ENCODE peak calls at places on chromosomes 6 and 20, in five cellular contexts. J is GM12865, V is progenitor cell of endocrine pancreas, H is stomach, A is thoracic aorta. R is an unnamed sample.

GRCh38 chr20:409697-410559 is 1.8 kb downstream of the RBCK1 start:
- DNase-seq in J (peak), V (no peak), H (no peak), A (no peak), R (no peak)

GRCh38 chr6:38067263-38067980 is 247.9 kb downstream of the ZFAND3 start:
- DNase-seq in J (no peak), V (no peak), H (no peak), A (no peak), R (no peak)

GRCh38 chr6:37554480-37554819 is 54.8 kb upstream of the CCDC167 start:
- DNase-seq in J (peak), V (no peak), H (no peak), A (no peak), R (no peak)

GRCh38 chr20:34083137-34083536 is 28.9 kb downstream of the EIF2S2 start:
- DNase-seq in J (no peak), V (no peak), H (peak), A (peak), R (no peak)

GRCh38 chr6:33694401-33694931 is 17.0 kb downstream of the UQCC2 start:
- DNase-seq in J (no peak), V (no peak), H (no peak), A (no peak), R (no peak)

GRCh38 chr6:77366798-77367197 is 96.5 kb downstream of the HTR1B start:
- DNase-seq in J (no peak), V (no peak), H (no peak), A (no peak), R (no peak)

GRCh38 chr6:84516151-84516550 is 248.2 kb downstream of the TBX18 start:
- DNase-seq in J (no peak), V (no peak), H (no peak), A (no peak), R (no peak)

GRCh38 chr6:14772188-14772587 is 473.7 kb upstream of the JARID2 start:
- DNase-seq in J (no peak), V (no peak), H (no peak), A (no peak), R (no peak)

GRCh38 chr6:45483021-45483420 is 105.3 kb upstream of the SUPT3H start:
- DNase-seq in J (no peak), V (no peak), H (no peak), A (no peak), R (no peak)

GRCh38 chr6:158645064-158646022 is 800 bp upstream of the DYNLT1 start:
- DNase-seq in J (no peak), V (no peak), H (peak), A (no peak), R (no peak)

GRCh38 chr20:51516855-51517254 is 25.7 kb downstream of the NFATC2 start:
- DNase-seq in J (no peak), V (no peak), H (no peak), A (no peak), R (no peak)

GRCh38 chr6:3251462-3252314 is 7.1 kb upstream of the PSMG4 start:
- DNase-seq in J (peak), V (peak), H (peak), A (no peak), R (peak)

GRCh38 chr6:28863607-28864320 is 60.0 kb downstream of the TRIM27 start:
- DNase-seq in J (peak), V (peak), H (peak), A (peak), R (peak)

GRCh38 chr6:139846538-139847321 is 472.3 kb upstream of the CITED2 start:
- DNase-seq in J (no peak), V (no peak), H (no peak), A (no peak), R (no peak)

GRCh38 chr6:118083711-118084110 is 176.6 kb downstream of the SLC35F1 start:
- DNase-seq in J (no peak), V (no peak), H (no peak), A (no peak), R (no peak)

GRCh38 chr6:119129968-119130484 is 51.6 kb upstream of the FAM184A start:
- DNase-seq in J (no peak), V (no peak), H (no peak), A (no peak), R (no peak)

GRCh38 chr6:56335733-56336132 is 88.4 kb upstream of the COL21A1 start:
- DNase-seq in J (no peak), V (no peak), H (no peak), A (no peak), R (no peak)

GRCh38 chr6:36024154-36024760 is at the start of gene SLC26A8:
- DNase-seq in J (no peak), V (peak), H (no peak), A (no peak), R (no peak)

GRCh38 chr20:23199356-23199755 is 113.2 kb upstream of the CD93 start:
- DNase-seq in J (no peak), V (no peak), H (no peak), A (no peak), R (no peak)

GRCh38 chr20:23200413-23200812 is 114.3 kb upstream of the CD93 start:
- DNase-seq in J (peak), V (no peak), H (no peak), A (no peak), R (no peak)

GRCh38 chr20:23201658-23202057 is 115.5 kb upstream of the CD93 start:
- DNase-seq in J (no peak), V (no peak), H (no peak), A (no peak), R (no peak)

GRCh38 chr20:23198815-23199214 is 112.7 kb upstream of the CD93 start:
- DNase-seq in J (no peak), V (no peak), H (no peak), A (no peak), R (no peak)

GRCh38 chr20:23200914-23201313 is 114.8 kb upstream of the CD93 start:
- DNase-seq in J (peak), V (peak), H (peak), A (no peak), R (peak)
- TF ChIP-seq CTCF in J (peak), V (peak), H (peak), A (no peak), R (peak)

GRCh38 chr6:42230320-42231034 is 12.8 kb upstream of the MRPS10 start:
- DNase-seq in J (no peak), V (no peak), H (no peak), A (no peak), R (no peak)
- TF ChIP-seq CTCF in J (peak), V (peak), H (no peak), A (no peak), R (peak)

GRCh38 chr6:122871079-122871478 is 82.0 kb downstream of the SMPDL3A start:
- DNase-seq in J (no peak), V (no peak), H (no peak), A (no peak), R (no peak)
- TF ChIP-seq CTCF in J (no peak), V (no peak), H (no peak), A (no peak), R (no peak)

DNA sequence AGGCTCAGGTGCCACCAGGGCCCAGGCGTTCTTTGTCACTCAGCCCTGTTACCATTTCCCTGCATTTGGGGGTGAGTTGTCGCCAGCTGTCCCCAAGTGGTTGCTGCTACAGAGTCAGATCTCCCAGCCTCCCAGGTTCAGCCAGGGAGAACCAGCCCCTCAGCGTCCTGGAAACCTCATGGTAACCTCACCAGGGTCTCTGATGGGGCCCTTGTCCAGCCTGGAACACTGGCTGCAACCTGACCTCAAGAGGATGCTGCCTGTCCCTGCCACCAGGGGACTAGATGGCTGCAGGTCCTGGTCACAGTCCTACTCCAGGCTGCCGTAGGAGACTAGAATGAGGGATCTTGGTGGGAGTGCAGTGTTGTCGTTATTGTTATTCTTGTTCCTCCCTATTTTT is 228.3 kb upstream of the PDE10A start:
- DNase-seq in J (no peak), V (no peak), H (no peak), A (no peak), R (no peak)
- TF ChIP-seq CTCF in J (no peak), V (peak), H (no peak), A (no peak), R (no peak)

DNA sequence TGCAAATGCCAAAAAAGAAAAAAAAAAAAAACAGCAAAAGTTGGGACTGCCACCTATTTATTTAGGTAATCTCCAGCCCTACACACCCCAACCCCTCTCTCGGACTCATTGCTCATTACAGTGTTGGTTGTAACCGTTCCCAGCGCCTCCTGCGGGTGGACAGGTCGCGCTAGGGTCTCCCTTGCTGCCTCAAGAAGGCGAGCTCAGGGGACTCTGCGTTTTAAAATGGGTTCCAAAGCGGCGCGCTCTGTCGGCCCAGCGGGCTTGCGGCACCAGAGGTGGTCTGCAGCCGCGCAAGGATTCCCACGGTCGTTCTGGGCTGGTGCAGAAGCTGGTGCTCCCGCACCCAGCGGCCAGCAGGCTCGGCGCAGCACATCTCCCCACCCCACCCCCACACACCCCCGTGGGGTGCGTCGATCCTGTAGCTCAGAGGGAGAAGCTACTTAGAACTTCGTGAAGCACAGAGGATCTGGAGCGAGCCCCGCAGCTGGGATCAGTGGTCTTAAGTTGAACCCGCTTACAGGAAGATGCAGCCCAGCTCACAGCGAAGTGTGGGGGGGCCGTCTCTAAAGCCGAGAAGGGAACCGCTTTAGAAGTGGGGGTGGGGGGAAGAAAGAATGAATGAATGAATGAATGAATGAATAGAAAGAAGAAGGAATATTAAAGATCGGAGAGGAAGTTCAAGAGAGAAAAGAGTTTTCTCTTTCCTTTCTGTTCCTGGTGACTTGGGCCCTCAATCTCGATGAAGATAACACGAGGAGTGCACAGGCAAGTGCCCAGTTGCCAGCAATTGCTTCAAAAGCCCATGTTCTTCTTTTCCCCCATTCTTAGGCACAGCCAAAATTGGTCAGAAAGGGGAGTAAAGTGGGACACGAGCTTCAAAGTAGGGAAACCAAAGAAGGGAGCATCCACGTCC is 766 bp downstream of the TFAP2A start:
- DNase-seq in J (no peak), V (no peak), H (no peak), A (no peak), R (no peak)
- TF ChIP-seq CTCF in J (peak), V (peak), H (no peak), A (no peak), R (no peak)

GRCh38 chr6:17093692-17094091 is 8.2 kb upstream of the STMND1 start:
- DNase-seq in J (peak), V (no peak), H (no peak), A (no peak), R (no peak)
- TF ChIP-seq CTCF in J (peak), V (peak), H (no peak), A (no peak), R (peak)

GRCh38 chr6:88402909-88403308 is 236.8 kb upstream of the CNR1 start:
- DNase-seq in J (no peak), V (no peak), H (no peak), A (no peak), R (no peak)

DNA sequence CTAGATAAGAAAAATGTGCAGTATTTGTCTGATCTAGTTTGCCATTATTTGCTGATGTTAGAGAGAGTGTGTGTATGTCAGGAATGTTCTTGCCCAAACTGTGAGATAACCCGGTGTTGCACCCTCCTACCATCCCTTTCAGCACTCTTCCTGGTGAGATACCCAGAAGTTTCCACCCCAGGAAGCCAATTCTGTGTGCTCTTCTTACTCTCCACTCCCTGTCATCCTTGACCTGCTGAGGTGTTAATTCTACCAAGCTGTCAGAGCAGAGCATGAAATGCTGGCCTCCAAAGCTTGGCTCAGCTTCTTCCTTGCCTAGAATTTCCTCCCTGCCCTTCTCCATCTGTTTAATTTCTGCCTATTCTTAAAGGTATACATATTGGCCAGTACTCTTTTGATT is 237.3 kb upstream of the CNR1 start:
- DNase-seq in J (no peak), V (no peak), H (no peak), A (no peak), R (no peak)
- TF ChIP-seq CTCF in J (no peak), V (no peak), H (no peak), A (no peak), R (no peak)

DNA sequence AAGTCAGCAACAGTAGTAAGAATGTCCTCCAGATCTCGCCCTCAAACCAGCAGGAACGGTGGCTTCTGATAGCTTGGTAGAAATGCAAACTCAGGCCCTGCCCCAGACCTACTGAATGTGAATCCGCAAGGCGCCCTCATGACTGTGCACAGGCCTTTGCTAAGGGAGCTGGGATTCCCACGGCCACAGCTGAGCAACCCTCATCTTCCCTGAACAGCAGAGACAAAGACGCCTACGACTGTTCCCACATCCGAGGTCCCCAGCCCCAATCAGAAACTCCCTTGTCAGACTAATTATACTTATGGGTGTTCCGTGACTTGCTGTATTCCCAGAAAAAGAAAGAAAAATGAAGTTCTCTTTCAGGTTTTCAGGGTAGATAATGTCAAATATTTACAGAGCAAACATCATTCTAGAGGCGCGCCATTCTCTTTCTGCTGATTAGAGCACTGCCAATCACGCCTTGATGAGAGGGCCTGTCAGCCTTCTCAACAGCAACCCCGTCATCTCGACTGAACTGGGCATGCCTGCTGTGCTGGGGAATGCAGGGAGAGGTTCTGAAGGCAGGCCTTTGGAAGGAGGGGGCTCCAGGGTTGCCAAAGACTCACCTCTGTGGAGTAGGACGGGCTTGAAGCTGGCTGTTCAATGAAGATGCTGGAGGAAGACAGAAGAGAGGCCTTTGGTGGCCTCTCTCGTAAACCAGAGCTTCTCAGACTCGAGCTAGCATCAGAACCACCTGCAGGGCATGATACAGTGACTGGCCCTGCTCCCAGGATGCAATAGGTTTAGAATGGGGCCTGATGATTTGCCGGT is 79.9 kb downstream of the ZNF217 start:
- DNase-seq in J (no peak), V (no peak), H (no peak), A (no peak), R (no peak)
- TF ChIP-seq CTCF in J (no peak), V (no peak), H (no peak), A (no peak), R (no peak)

GRCh38 chr6:43231053-43231452 is 1.8 kb upstream of the DNPH1 start:
- DNase-seq in J (no peak), V (no peak), H (no peak), A (no peak), R (no peak)

GRCh38 chr6:43231735-43232450 is 2.6 kb upstream of the DNPH1 start:
- DNase-seq in J (no peak), V (no peak), H (no peak), A (no peak), R (no peak)

GRCh38 chr6:43226192-43226851 is 3.0 kb downstream of the DNPH1 start:
- DNase-seq in J (no peak), V (no peak), H (no peak), A (no peak), R (no peak)

GRCh38 chr6:43229803-43230239 is 540 bp upstream of the DNPH1 start:
- DNase-seq in J (no peak), V (no peak), H (no peak), A (no peak), R (no peak)

GRCh38 chr6:43228951-43229802 is at the start of gene DNPH1:
- DNase-seq in J (peak), V (peak), H (peak), A (no peak), R (peak)
- TF ChIP-seq CTCF in J (peak), V (peak), H (peak), A (peak), R (peak)

GRCh38 chr6:46491201-46491788 is at the start of gene RCAN2:
- DNase-seq in J (peak), V (peak), H (peak), A (peak), R (peak)

GRCh38 chr6:46491789-46492547 is 719 bp upstream of the RCAN2 start:
- DNase-seq in J (no peak), V (peak), H (peak), A (no peak), R (peak)

GRCh38 chr6:46486186-46486585 is 5.1 kb downstream of the RCAN2 start:
- DNase-seq in J (no peak), V (no peak), H (no peak), A (no peak), R (no peak)

GRCh38 chr6:46490425-46491200 is 636 bp downstream of the RCAN2 start:
- DNase-seq in J (no peak), V (peak), H (peak), A (no peak), R (peak)
- TF ChIP-seq CTCF in J (peak), V (peak), H (no peak), A (no peak), R (peak)